ENCODE peak calls at places on chromosomes 16 and 17, in ten cellular contexts. B is lower leg skin; F is H1; O is NCI-H2171 treated with DMSO at 0.1 percent for 48 hours; L is AG08395; C is left colon; U is fibroblast of lung; J is activated CD8-positive, alpha-beta T cell treated with anti-CD3 and anti-CD28 coated beads, Interleukin-2, amount 10 ng/mL, durations not matched to agents 7 days and 5 days; Y is SJCRH30; S is nucleus accumbens. N is an unnamed sample.
A peak's percentile ranks its signal among the peaks of the same experiment; 100 is the strongest.

GRCh38 chr17:79391808-79392233 is 219.0 kb downstream of the RBFOX3 start:
- DNase-seq in S (peak; percentile 39), C (peak; percentile 75), U (peak; percentile 62), F (peak; percentile 97), J (peak; percentile 73), O (peak; percentile 62), L (peak; percentile 83), Y (peak; percentile 76), B (peak; percentile 65), N (peak; percentile 80)

GRCh38 chr16:89298826-89299225 is 81.3 kb downstream of the ZNF778 start:
- DNase-seq in B (no peak), L (no peak), C (no peak), O (no peak), J (no peak), U (no peak), F (no peak), Y (no peak), S (no peak), N (no peak)

GRCh38 chr16:58001781-58002410 is 689 bp downstream of the USB1 start:
- DNase-seq in Y (no peak), S (no peak), L (no peak), J (no peak), O (no peak), F (no peak), U (no peak), C (no peak), B (no peak), N (no peak)

GRCh38 chr16:6977906-6978305 is 354.7 kb upstream of the RBFOX1 start:
- DNase-seq in Y (no peak), O (peak; percentile 67), F (peak; percentile 48), C (no peak), L (no peak), B (no peak), U (no peak), J (no peak), S (no peak), N (no peak)

GRCh38 chr17:45221081-45221996 is at the start of gene FMNL1:
- DNase-seq in U (no peak), C (peak; percentile 75), B (no peak), F (peak; percentile 77), O (peak; percentile 8), S (peak; percentile 41), Y (no peak), L (no peak), J (peak; percentile 82), N (no peak)

GRCh38 chr16:5228369-5228768 is 130.8 kb upstream of the EEF2KMT start:
- DNase-seq in S (no peak), B (no peak), F (no peak), O (no peak), Y (no peak), U (no peak), L (no peak), J (no peak), C (no peak), N (peak; percentile 14)

GRCh38 chr17:71936977-71937376 is 183.8 kb upstream of the SOX9 start:
- DNase-seq in F (no peak), S (no peak), O (no peak), B (no peak), Y (no peak), L (no peak), C (no peak), J (no peak), U (no peak), N (no peak)

GRCh38 chr17:19857640-19858039 is 10.1 kb downstream of the ULK2 start:
- DNase-seq in O (no peak), B (no peak), L (no peak), U (no peak), F (no peak), J (no peak), Y (no peak), S (no peak), C (no peak), N (no peak)

GRCh38 chr16:25013751-25014499 is 1.2 kb downstream of the ARHGAP17 start:
- DNase-seq in Y (no peak), J (no peak), L (no peak), S (no peak), F (no peak), B (no peak), U (no peak), O (no peak), C (no peak), N (no peak)

N was measured in progenitor cell of endocrine pancreas.